ENCODE peak calls at places on chromosomes 12 and 14, in four cellular contexts. D is HL-60, E is K562, V is GM12878. G is an unnamed sample.

GRCh38 chr14:55721353-55721752 is 141.3 kb downstream of the KTN1 start:
- DNase-seq in D (peak), E (no peak), V (no peak), G (no peak)

GRCh38 chr14:34733245-34733644 is 18.9 kb upstream of the CFL2 start:
- DNase-seq in E (no peak), D (no peak), V (no peak), G (no peak)

GRCh38 chr12:119206348-119207075 is 27.8 kb downstream of the HSPB8 start:
- DNase-seq in E (no peak), D (no peak), V (no peak), G (no peak)

GRCh38 chr12:98997899-98998298 is 352.8 kb downstream of the APAF1 start:
- DNase-seq in V (no peak), E (no peak), D (no peak), G (no peak)

GRCh38 chr14:75911883-75912282 is 69.9 kb downstream of the TGFB3 start:
- DNase-seq in D (no peak), E (no peak), V (no peak), G (no peak)

GRCh38 chr12:90170740-90171139 is 462.1 kb upstream of the ATP2B1 start:
- DNase-seq in D (no peak), E (no peak), V (no peak), G (no peak)

GRCh38 chr12:49825360-49825970 is 2.7 kb downstream of the NCKAP5L start:
- DNase-seq in V (no peak), E (no peak), D (peak), G (no peak)

GRCh38 chr14:70514168-70515069 is 20.4 kb downstream of the ADAM20 start:
- DNase-seq in E (no peak), D (no peak), V (no peak), G (no peak)

GRCh38 chr12:122880155-122880605 is 15.7 kb downstream of the VPS37B start:
- DNase-seq in E (no peak), V (no peak), D (no peak), G (no peak)

GRCh38 chr12:57237952-57238853 is 8.7 kb downstream of the SHMT2 start:
- DNase-seq in V (no peak), D (no peak), E (peak), G (no peak)

GRCh38 chr12:93179792-93180191 is 197.9 kb upstream of the NUDT4 start:
- DNase-seq in E (no peak), D (no peak), V (no peak), G (no peak)

GRCh38 chr12:51855586-51856428 is 7.3 kb upstream of the FIGNL2 start:
- DNase-seq in D (no peak), V (no peak), E (no peak), G (no peak)
- TF ChIP-seq SPI1 in D (no peak), V (no peak), E (no peak), G (no peak)

DNA sequence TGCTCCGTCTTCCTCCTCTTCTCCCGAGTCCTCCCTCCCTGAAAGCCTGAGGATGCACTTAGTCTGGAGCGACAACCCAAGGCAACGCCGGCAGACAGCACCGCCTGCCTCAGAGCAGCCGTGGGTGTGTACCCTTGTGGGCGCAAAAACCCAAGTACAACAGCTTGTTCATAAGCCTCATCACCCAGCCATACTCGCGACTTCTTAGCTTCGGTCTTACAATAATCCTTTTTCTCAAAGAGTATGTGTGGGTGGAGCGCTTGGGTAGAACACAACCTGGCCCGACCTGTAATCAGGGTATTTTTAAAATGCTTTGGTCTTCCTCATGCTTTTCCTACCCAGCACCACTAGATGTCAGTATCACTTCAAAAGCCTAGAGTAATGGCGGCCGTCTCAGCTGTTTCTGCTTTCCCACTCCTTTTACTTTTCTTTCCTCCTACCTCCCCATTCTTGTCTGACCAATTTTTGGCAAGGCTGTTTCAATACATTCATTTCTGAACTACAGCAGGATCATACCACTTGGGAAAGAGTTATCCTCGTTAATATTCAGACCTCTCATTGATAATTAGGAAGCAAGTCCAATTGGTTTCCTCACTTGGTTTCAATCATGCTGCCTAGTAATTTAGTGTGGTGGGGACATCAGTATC is 198.9 kb downstream of the EPS8 start:
- DNase-seq in E (peak), D (peak), V (peak), G (peak)
- TF ChIP-seq SPI1 in E (no peak), D (no peak), V (no peak), G (no peak)

GRCh38 chr12:96045566-96045965 is 10.2 kb upstream of the LTA4H start:
- DNase-seq in E (no peak), V (no peak), D (no peak), G (no peak)

GRCh38 chr12:96047151-96047620 is 11.8 kb upstream of the LTA4H start:
- DNase-seq in V (no peak), E (no peak), D (no peak), G (no peak)

GRCh38 chr12:96041181-96041580 is 5.8 kb upstream of the LTA4H start:
- DNase-seq in D (no peak), V (no peak), E (no peak), G (no peak)

GRCh38 chr12:96046543-96047137 is 11.3 kb upstream of the LTA4H start:
- DNase-seq in E (no peak), V (no peak), D (no peak), G (no peak)

DNA sequence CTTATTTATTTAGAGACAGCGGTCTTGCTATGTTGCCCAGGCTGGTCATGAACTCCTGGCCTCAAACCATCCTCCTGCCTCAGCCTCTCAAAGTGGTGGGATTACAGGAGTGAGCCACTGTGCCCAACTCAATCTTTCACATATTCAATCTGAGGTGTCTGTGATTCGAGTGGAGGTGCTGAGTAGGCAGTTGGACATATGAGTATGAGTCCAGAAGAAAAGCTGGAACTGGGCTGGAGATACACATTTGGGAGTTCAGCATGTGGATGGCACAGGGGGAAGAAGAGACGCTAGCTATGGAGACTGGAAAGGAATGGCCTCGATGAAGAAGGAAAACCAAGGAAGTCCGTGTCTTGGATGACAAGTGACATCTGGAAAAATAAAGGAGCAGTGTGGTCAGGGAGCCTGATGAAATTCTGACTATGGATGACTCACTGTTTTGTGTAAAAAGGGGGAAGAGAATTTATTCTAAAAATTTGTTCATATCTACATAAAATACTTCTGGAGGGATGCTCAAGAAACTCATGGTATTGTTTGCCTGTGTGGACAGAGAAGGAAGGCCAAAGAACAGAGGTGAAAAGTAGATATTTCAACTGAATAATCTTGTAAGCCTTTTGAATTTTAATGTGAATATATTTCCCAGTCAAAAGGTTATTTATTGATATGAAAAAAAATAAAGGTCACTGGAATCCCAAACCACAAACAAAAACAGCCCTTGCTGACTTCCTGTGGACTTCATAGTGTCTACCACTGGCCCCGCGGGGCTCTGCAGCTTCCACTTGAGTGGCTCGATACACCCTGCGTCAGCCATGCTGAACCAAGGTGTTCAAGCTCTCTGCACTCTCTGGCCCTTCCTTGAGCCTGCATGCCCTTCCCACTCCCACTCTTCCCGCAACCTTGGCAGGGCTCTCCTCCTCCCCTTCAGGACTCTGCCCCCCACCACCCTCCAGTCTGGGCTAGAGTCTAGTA is 8.9 kb upstream of the LTA4H start:
- DNase-seq in E (no peak), V (no peak), D (no peak), G (no peak)
- TF ChIP-seq SPI1 in E (no peak), V (no peak), D (no peak), G (no peak)

DNA sequence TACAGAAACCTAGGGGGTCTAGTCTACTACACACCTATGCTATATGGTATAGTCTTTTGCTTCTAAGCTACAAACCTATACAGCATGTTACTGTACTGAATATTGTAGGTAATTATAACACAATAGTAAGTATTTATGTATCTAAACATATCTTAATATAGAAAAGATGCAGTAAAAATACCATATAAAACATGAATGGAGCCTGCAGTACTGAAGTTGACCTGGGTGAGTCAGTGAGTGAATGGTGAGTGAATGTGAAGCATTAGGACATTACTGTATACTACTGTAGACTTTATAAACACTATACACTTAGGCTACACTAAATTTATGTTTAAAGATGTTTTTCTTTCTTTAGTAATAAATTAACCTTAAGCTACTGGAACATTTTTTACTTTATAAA is 13.1 kb upstream of the ABCD2 start:
- DNase-seq in V (no peak), D (no peak), E (no peak), G (no peak)
- TF ChIP-seq SPI1 in V (no peak), D (no peak), E (no peak), G (no peak)

GRCh38 chr14:25009891-25010290 is 40.1 kb downstream of the STXBP6 start:
- DNase-seq in D (no peak), V (no peak), E (no peak), G (no peak)
- TF ChIP-seq SPI1 in D (no peak), V (no peak), E (no peak), G (no peak)